ENCODE peak calls at places on chromosomes 5 and 9, in seven cellular contexts. A, W, T, O, I, Q and M are unnamed samples. For H3K9me2 and H3K4me1, the result is how much of the 10 kb centered on the place peaks cover.

GRCh38 chr5:115831163-115831768 is 10.1 kb downstream of the ATG12 start:
- DNase-seq in A (peak), W (peak), T (peak), O (no peak), I (peak), Q (peak), M (peak)

GRCh38 chr5:138370537-138370936 is 18.1 kb downstream of the KDM3B start:
- DNase-seq in A (no peak), W (no peak), T (no peak), O (no peak), I (peak), Q (no peak), M (no peak)

GRCh38 chr5:37717613-37718431 is 122.0 kb downstream of the GDNF start:
- DNase-seq in A (peak), W (peak), T (no peak), O (no peak), I (peak), Q (no peak), M (peak)

GRCh38 chr5:126723643-126724042 is 53.3 kb upstream of the LMNB1 start:
- DNase-seq in A (no peak), W (no peak), T (peak), O (no peak), I (peak), Q (no peak), M (no peak)

GRCh38 chr5:139061274-139061673 is 136.9 kb downstream of the SIL1 start:
- DNase-seq in A (peak), W (no peak), T (no peak), O (no peak), I (peak), Q (no peak), M (peak)

GRCh38 chr5:95984287-95984938 is 22.8 kb upstream of the ELL2 start:
- DNase-seq in A (no peak), W (no peak), T (no peak), O (no peak), I (peak), Q (no peak), M (no peak)

GRCh38 chr9:97786341-97786740 is 66.7 kb upstream of the FOXE1 start:
- DNase-seq in A (peak), W (no peak), T (no peak), O (peak), I (peak), Q (no peak), M (no peak)

GRCh38 chr5:58294598-58295298 is 165.1 kb downstream of the PLK2 start:
- DNase-seq in A (peak), W (no peak), T (no peak), O (no peak), I (peak), Q (no peak), M (no peak)

GRCh38 chr5:179215576-179215975 is 129.7 kb downstream of the ADAMTS2 start:
- DNase-seq in A (no peak), W (no peak), T (no peak), O (no peak), I (no peak), Q (no peak), M (no peak)

GRCh38 chr5:73274121-73274520 is 101.1 kb downstream of the TMEM174 start:
- DNase-seq in A (no peak), W (no peak), T (no peak), O (no peak), I (peak), Q (no peak), M (no peak)

GRCh38 chr9:137685035-137685885 is 66.5 kb downstream of the EHMT1 start:
- DNase-seq in A (peak), W (no peak), T (no peak), O (no peak), I (peak), Q (no peak), M (no peak)

GRCh38 chr9:126117158-126117425 is 209.5 kb upstream of the MVB12B start:
- DNase-seq in A (no peak), W (no peak), T (no peak), O (no peak), I (no peak), Q (no peak), M (no peak)

GRCh38 chr5:28523887-28524637 is 1485.7 kb upstream of the CDH9 start:
- DNase-seq in A (peak), W (no peak), T (no peak), O (no peak), I (no peak), Q (no peak), M (no peak)

GRCh38 chr9:94827584-94828304 is 101.2 kb downstream of the AOPEP start:
- DNase-seq in A (no peak), W (no peak), T (no peak), O (no peak), I (no peak), Q (no peak), M (peak)

GRCh38 chr5:5257761-5258160 is 117.6 kb downstream of the ADAMTS16 start:
- DNase-seq in A (no peak), W (no peak), T (no peak), O (no peak), I (no peak), Q (no peak), M (no peak)

GRCh38 chr9:82893549-82893948 is 169.4 kb downstream of the RASEF start:
- DNase-seq in A (no peak), W (no peak), T (no peak), O (no peak), I (no peak), Q (no peak), M (no peak)
- H3K9me2 ChIP-seq in A (under half), W (under half), T (under half), O (under half), I (under half), Q (under half), M (under half)

GRCh38 chr9:121373401-121373769 is 3.3 kb upstream of the STOM start:
- DNase-seq in A (no peak), W (no peak), T (no peak), O (no peak), I (no peak), Q (no peak), M (no peak)
- H3K4me1 ChIP-seq in A (under half), W (under half), T (under half), O (under half), I (under half), Q (under half), M (under half)

GRCh38 chr9:82894961-82895902 is 167.7 kb downstream of the RASEF start:
- DNase-seq in A (no peak), W (peak), T (no peak), O (no peak), I (no peak), Q (no peak), M (peak)
- H3K9me2 ChIP-seq in A (under half), W (under half), T (under half), O (under half), I (under half), Q (under half), M (under half)

GRCh38 chr9:15299374-15299939 is 7.6 kb downstream of the TTC39B start:
- DNase-seq in A (no peak), W (no peak), T (no peak), O (no peak), I (no peak), Q (peak), M (no peak)
- H3K4me1 ChIP-seq in A (under half), W (under half), T (under half), O (under half), I (under half), Q (under half), M (under half)

DNA sequence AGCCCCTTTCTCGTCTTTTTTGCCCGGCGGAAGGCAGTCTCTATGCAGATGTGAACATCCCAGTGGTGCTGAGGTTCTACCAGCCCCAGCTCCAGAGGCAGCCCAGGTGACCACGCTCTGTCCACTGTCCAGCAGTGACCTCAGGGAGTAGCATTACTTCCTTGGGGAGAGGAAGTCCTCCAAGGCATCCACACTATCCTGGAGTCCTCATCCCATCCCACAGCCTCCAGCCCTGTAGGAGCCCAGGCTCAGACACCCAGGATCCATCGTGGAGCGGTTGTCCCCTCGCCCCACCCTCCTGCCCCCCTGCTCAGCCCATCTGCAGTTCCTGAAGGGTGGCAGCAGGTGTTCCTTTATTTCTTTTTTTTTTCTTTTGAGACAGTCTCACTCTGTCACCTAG is 294.5 kb upstream of the IRX4 start:
- DNase-seq in A (no peak), W (no peak), T (no peak), O (no peak), I (no peak), Q (no peak), M (no peak)
- H3K9me2 ChIP-seq in A (under half), W (under half), T (under half), O (under half), I (under half), Q (under half), M (under half)

GRCh38 chr9:121372239-121372562 is 2.2 kb upstream of the STOM start:
- DNase-seq in A (no peak), W (no peak), T (no peak), O (no peak), I (no peak), Q (no peak), M (no peak)
- H3K4me1 ChIP-seq in A (under half), W (under half), T (under half), O (under half), I (under half), Q (under half), M (under half)